ENCODE peak calls at places on chromosomes 6 and 20, in nine cellular contexts. J, L, V, Q, D, O, H, X and U are unnamed samples.

GRCh38 chr20:62065669-62066338 is at the start of gene TAF4:
- DNase-seq in L (peak), X (peak), J (peak), H (peak), Q (peak), D (no peak), V (peak), O (no peak), U (peak)

GRCh38 chr6:118650500-118651281 is 700 bp downstream of the CEP85L start:
- DNase-seq in O (no peak), H (peak), L (peak), D (no peak), J (peak), Q (peak), X (peak), V (no peak), U (peak)

GRCh38 chr20:9360427-9360826 is 154.0 kb upstream of the LAMP5 start:
- DNase-seq in Q (no peak), L (no peak), X (no peak), V (no peak), O (no peak), H (no peak), D (no peak), J (no peak), U (no peak)

GRCh38 chr20:58294497-58295455 is 14.7 kb upstream of the RAB22A start:
- DNase-seq in H (no peak), X (no peak), L (no peak), D (no peak), Q (no peak), O (no peak), V (no peak), J (no peak), U (no peak)

GRCh38 chr20:59625214-59625922 is 21.0 kb downstream of the PHACTR3 start:
- DNase-seq in X (no peak), D (no peak), H (no peak), Q (no peak), V (no peak), J (no peak), L (no peak), O (no peak), U (no peak)

GRCh38 chr20:2178328-2179232 is 77.0 kb downstream of the STK35 start:
- DNase-seq in Q (no peak), L (no peak), V (no peak), X (peak), H (no peak), D (no peak), J (peak), O (no peak), U (no peak)

GRCh38 chr6:137657351-137657911 is 163.2 kb upstream of the OLIG3 start:
- DNase-seq in H (no peak), J (no peak), D (no peak), V (no peak), L (no peak), Q (no peak), X (no peak), O (no peak), U (no peak)

GRCh38 chr20:50309280-50309763 is 118.7 kb downstream of the CEBPB start:
- DNase-seq in H (no peak), O (no peak), L (no peak), Q (no peak), J (no peak), D (no peak), X (peak), V (no peak), U (no peak)

GRCh38 chr6:70955441-70956190 is 1.2 kb downstream of the B3GAT2 start:
- DNase-seq in L (peak), Q (peak), D (peak), O (peak), X (peak), J (peak), H (peak), V (peak), U (peak)

GRCh38 chr6:42009844-42010184 is 40.5 kb upstream of the TAF8 start:
- DNase-seq in H (no peak), J (no peak), X (no peak), Q (no peak), L (no peak), D (no peak), O (no peak), V (no peak), U (no peak)

GRCh38 chr6:43716099-43716498 is 28.5 kb upstream of the MRPS18A start:
- DNase-seq in V (no peak), L (no peak), Q (no peak), D (peak), X (peak), H (no peak), J (no peak), O (no peak), U (no peak)

GRCh38 chr6:2102316-2102883 is 143.0 kb downstream of the GMDS start:
- DNase-seq in D (no peak), H (no peak), V (no peak), O (no peak), Q (no peak), X (peak), J (no peak), L (no peak), U (no peak)

GRCh38 chr20:37218431-37218830 is 39.1 kb upstream of the MROH8 start:
- DNase-seq in Q (no peak), L (no peak), X (peak), O (no peak), D (no peak), H (no peak), J (no peak), V (no peak), U (no peak)

GRCh38 chr6:83770910-83771309 is 62.0 kb upstream of the SNAP91 start:
- DNase-seq in L (no peak), Q (no peak), X (no peak), V (no peak), J (no peak), H (no peak), D (no peak), O (no peak), U (peak)

GRCh38 chr20:59696476-59696875 is 92.1 kb downstream of the PHACTR3 start:
- DNase-seq in L (no peak), V (no peak), O (no peak), H (no peak), D (no peak), X (no peak), J (no peak), Q (no peak), U (no peak)

GRCh38 chr20:31570735-31571617 is 34.1 kb upstream of the ID1 start:
- DNase-seq in X (no peak), D (no peak), H (no peak), L (no peak), V (no peak), J (no peak), O (no peak), Q (no peak), U (no peak)

GRCh38 chr20:58678806-58679205 is 13.8 kb upstream of the NPEPL1 start:
- DNase-seq in L (no peak), O (no peak), X (no peak), J (no peak), Q (no peak), V (no peak), D (no peak), H (no peak), U (no peak)

GRCh38 chr20:49882171-49882970 is 33.0 kb downstream of the SPATA2 start:
- DNase-seq in J (peak), H (no peak), O (no peak), V (no peak), X (no peak), D (no peak), Q (no peak), L (no peak), U (no peak)

GRCh38 chr6:17096657-17097056 is 5.2 kb upstream of the STMND1 start:
- DNase-seq in L (no peak), D (no peak), J (no peak), H (no peak), O (no peak), X (no peak), Q (no peak), V (no peak), U (no peak)

GRCh38 chr6:69164564-69165252 is 529.6 kb downstream of the ADGRB3 start:
- DNase-seq in X (no peak), Q (peak), D (no peak), H (no peak), L (no peak), O (no peak), V (no peak), J (no peak), U (no peak)
- TF ChIP-seq CTCF in X (no peak), Q (peak), D (peak), H (no peak), L (peak), O (peak), V (no peak), J (no peak), U (no peak)

GRCh38 chr6:151647871-151648639 is 154.2 kb downstream of the CCDC170 start:
- DNase-seq in Q (peak), D (no peak), J (no peak), X (peak), V (no peak), L (peak), O (no peak), H (no peak), U (no peak)
- TF ChIP-seq CTCF in Q (peak), D (no peak), J (no peak), X (peak), V (peak), L (no peak), O (peak), H (no peak), U (peak)

DNA sequence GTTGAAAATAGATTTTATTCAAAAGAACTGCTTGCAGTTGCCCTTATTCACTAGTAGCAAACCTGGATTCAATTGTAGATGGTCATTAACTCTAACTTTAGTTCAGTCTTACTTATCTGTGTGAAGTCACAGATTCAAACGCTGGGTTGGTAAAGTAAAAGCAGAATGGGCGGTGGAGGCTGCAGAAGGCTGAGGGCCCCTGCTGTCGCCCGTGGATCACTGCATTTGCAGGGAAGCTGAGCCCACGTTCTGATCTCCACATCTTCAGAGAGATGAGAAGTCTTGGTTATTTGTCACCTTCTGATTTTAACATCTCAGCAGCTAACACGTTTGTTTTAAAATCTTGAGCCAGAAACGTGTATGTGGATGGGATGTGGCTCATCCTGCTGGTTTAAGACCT is 75.1 kb downstream of the SNX9 start:
- DNase-seq in Q (no peak), J (no peak), H (no peak), L (no peak), D (no peak), V (no peak), X (no peak), O (no peak), U (no peak)
- TF ChIP-seq CTCF in Q (peak), J (no peak), H (peak), L (no peak), D (peak), V (no peak), X (no peak), O (no peak), U (no peak)

DNA sequence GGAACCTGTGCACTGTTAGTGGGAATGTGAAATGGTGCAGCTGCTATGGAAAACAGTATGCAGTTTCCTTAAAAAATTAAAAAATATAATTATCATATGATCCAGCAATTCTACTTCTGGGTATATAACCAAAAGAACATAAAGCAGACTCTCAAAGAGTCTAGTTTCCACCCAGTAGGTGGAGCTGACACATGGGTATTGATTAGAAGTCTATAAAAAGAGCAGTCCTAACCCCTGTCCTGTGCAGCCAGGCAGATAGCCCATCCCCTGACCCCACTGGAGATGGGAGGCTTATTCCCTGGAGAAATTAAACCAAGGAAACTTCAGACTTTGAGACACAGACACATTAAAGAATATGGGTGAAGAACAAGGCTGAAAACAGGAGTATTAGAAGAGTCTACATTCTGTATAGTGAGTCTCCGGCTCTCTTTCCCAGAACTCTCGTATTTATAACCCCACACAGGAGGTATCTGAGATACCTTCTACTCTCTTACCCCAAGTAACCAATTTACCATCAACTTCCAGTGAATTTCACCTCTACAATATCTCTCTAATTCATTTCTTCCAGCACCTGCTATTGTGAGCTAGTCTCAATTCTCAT is 92.3 kb downstream of the SEL1L2 start:
- DNase-seq in J (no peak), O (no peak), D (no peak), Q (no peak), X (no peak), H (no peak), V (no peak), L (no peak), U (no peak)
- TF ChIP-seq CTCF in J (no peak), O (peak), D (no peak), Q (peak), X (no peak), H (peak), V (no peak), L (no peak), U (no peak)